ENCODE peak calls at places on chromosome X, in six cellular contexts. One of them, this sample, is unnamed.
A peak's percentile ranks its signal among the peaks of the same experiment; 100 is the strongest.

GRCh38 chrX:110853610-110854009 is 58.0 kb upstream of the CHRDL1 start:
- DNase-seq in left cardiac atrium: no peak
- DNase-seq in non-pigmented ciliary epithelial cell: no peak
- DNase-seq in NCI-H1092 treated with DMSO at 0.1 percent for 48 hours: peak; percentile 73
- DNase-seq in DMS 273 treated with DMSO at 0.1 percent for 48 hours: peak; percentile 3
- DNase-seq in stimulated activated CD4-positive, alpha-beta T cell treated with anti-CD3 and anti-CD28 coated beads, Interleukin-4, amount 100 ng/mL, for 24 hours: no peak
- DNase-seq in this sample: no peak

GRCh38 chrX:41445171-41445570 is 2.0 kb upstream of the NYX start:
- DNase-seq in non-pigmented ciliary epithelial cell: no peak
- DNase-seq in NCI-H1092 treated with DMSO at 0.1 percent for 48 hours: no peak
- DNase-seq in stimulated activated CD4-positive, alpha-beta T cell treated with anti-CD3 and anti-CD28 coated beads, Interleukin-4, amount 100 ng/mL, for 24 hours: no peak
- DNase-seq in left cardiac atrium: no peak
- DNase-seq in DMS 273 treated with DMSO at 0.1 percent for 48 hours: no peak
- DNase-seq in this sample: no peak

GRCh38 chrX:5265324-5265723 is 963.3 kb downstream of the NLGN4X start:
- DNase-seq in NCI-H1092 treated with DMSO at 0.1 percent for 48 hours: no peak
- DNase-seq in stimulated activated CD4-positive, alpha-beta T cell treated with anti-CD3 and anti-CD28 coated beads, Interleukin-4, amount 100 ng/mL, for 24 hours: no peak
- DNase-seq in left cardiac atrium: no peak
- DNase-seq in non-pigmented ciliary epithelial cell: no peak
- DNase-seq in DMS 273 treated with DMSO at 0.1 percent for 48 hours: no peak
- DNase-seq in this sample: no peak

GRCh38 chrX:65034641-65035450 is 58.6 kb upstream of the ZC4H2 start:
- DNase-seq in stimulated activated CD4-positive, alpha-beta T cell treated with anti-CD3 and anti-CD28 coated beads, Interleukin-4, amount 100 ng/mL, for 24 hours: peak; percentile 81
- DNase-seq in left cardiac atrium: peak; percentile 78
- DNase-seq in NCI-H1092 treated with DMSO at 0.1 percent for 48 hours: peak; percentile 21
- DNase-seq in non-pigmented ciliary epithelial cell: peak; percentile 1
- DNase-seq in DMS 273 treated with DMSO at 0.1 percent for 48 hours: peak; percentile 21
- DNase-seq in this sample: peak; percentile 84

GRCh38 chrX:25968920-25969319 is 169.2 kb upstream of the MAGEB18 start:
- DNase-seq in DMS 273 treated with DMSO at 0.1 percent for 48 hours: no peak
- DNase-seq in stimulated activated CD4-positive, alpha-beta T cell treated with anti-CD3 and anti-CD28 coated beads, Interleukin-4, amount 100 ng/mL, for 24 hours: no peak
- DNase-seq in left cardiac atrium: no peak
- DNase-seq in non-pigmented ciliary epithelial cell: no peak
- DNase-seq in NCI-H1092 treated with DMSO at 0.1 percent for 48 hours: peak; percentile 6
- DNase-seq in this sample: no peak

GRCh38 chrX:20623448-20623847 is 356.7 kb upstream of the RPS6KA3 start:
- DNase-seq in stimulated activated CD4-positive, alpha-beta T cell treated with anti-CD3 and anti-CD28 coated beads, Interleukin-4, amount 100 ng/mL, for 24 hours: no peak
- DNase-seq in left cardiac atrium: no peak
- DNase-seq in DMS 273 treated with DMSO at 0.1 percent for 48 hours: no peak
- DNase-seq in non-pigmented ciliary epithelial cell: no peak
- DNase-seq in NCI-H1092 treated with DMSO at 0.1 percent for 48 hours: no peak
- DNase-seq in this sample: no peak

GRCh38 chrX:40845331-40845911 is 110.1 kb upstream of the MED14 start:
- DNase-seq in non-pigmented ciliary epithelial cell: peak; percentile 76
- DNase-seq in stimulated activated CD4-positive, alpha-beta T cell treated with anti-CD3 and anti-CD28 coated beads, Interleukin-4, amount 100 ng/mL, for 24 hours: no peak
- DNase-seq in DMS 273 treated with DMSO at 0.1 percent for 48 hours: no peak
- DNase-seq in left cardiac atrium: no peak
- DNase-seq in NCI-H1092 treated with DMSO at 0.1 percent for 48 hours: no peak
- DNase-seq in this sample: peak; percentile 41

GRCh38 chrX:108070891-108071290 is 20.5 kb downstream of the PSMD10 start:
- DNase-seq in NCI-H1092 treated with DMSO at 0.1 percent for 48 hours: no peak
- DNase-seq in stimulated activated CD4-positive, alpha-beta T cell treated with anti-CD3 and anti-CD28 coated beads, Interleukin-4, amount 100 ng/mL, for 24 hours: no peak
- DNase-seq in DMS 273 treated with DMSO at 0.1 percent for 48 hours: no peak
- DNase-seq in non-pigmented ciliary epithelial cell: no peak
- DNase-seq in left cardiac atrium: no peak
- DNase-seq in this sample: no peak

GRCh38 chrX:9383655-9384054 is 81.2 kb upstream of the TBL1X start:
- DNase-seq in DMS 273 treated with DMSO at 0.1 percent for 48 hours: no peak
- DNase-seq in NCI-H1092 treated with DMSO at 0.1 percent for 48 hours: no peak
- DNase-seq in left cardiac atrium: no peak
- DNase-seq in stimulated activated CD4-positive, alpha-beta T cell treated with anti-CD3 and anti-CD28 coated beads, Interleukin-4, amount 100 ng/mL, for 24 hours: no peak
- DNase-seq in non-pigmented ciliary epithelial cell: no peak
- DNase-seq in this sample: no peak

GRCh38 chrX:68695206-68695845 is 47.9 kb downstream of the STARD8 start:
- DNase-seq in non-pigmented ciliary epithelial cell: no peak
- DNase-seq in NCI-H1092 treated with DMSO at 0.1 percent for 48 hours: no peak
- DNase-seq in stimulated activated CD4-positive, alpha-beta T cell treated with anti-CD3 and anti-CD28 coated beads, Interleukin-4, amount 100 ng/mL, for 24 hours: no peak
- DNase-seq in DMS 273 treated with DMSO at 0.1 percent for 48 hours: no peak
- DNase-seq in left cardiac atrium: no peak
- DNase-seq in this sample: no peak

GRCh38 chrX:72216973-72217372 is 21.9 kb downstream of the ERCC6L start:
- DNase-seq in DMS 273 treated with DMSO at 0.1 percent for 48 hours: no peak
- DNase-seq in NCI-H1092 treated with DMSO at 0.1 percent for 48 hours: no peak
- DNase-seq in left cardiac atrium: no peak
- DNase-seq in stimulated activated CD4-positive, alpha-beta T cell treated with anti-CD3 and anti-CD28 coated beads, Interleukin-4, amount 100 ng/mL, for 24 hours: no peak
- DNase-seq in non-pigmented ciliary epithelial cell: no peak
- DNase-seq in this sample: no peak

GRCh38 chrX:154398668-154399526 is 720 bp downstream of the RPL10 start:
- DNase-seq in stimulated activated CD4-positive, alpha-beta T cell treated with anti-CD3 and anti-CD28 coated beads, Interleukin-4, amount 100 ng/mL, for 24 hours: peak; percentile 85
- DNase-seq in left cardiac atrium: peak; percentile 87
- DNase-seq in DMS 273 treated with DMSO at 0.1 percent for 48 hours: no peak
- DNase-seq in non-pigmented ciliary epithelial cell: no peak
- DNase-seq in NCI-H1092 treated with DMSO at 0.1 percent for 48 hours: peak; percentile 81
- DNase-seq in this sample: peak; percentile 86

GRCh38 chrX:12241026-12241425 is 102.8 kb downstream of the FRMPD4 start:
- DNase-seq in non-pigmented ciliary epithelial cell: no peak
- DNase-seq in left cardiac atrium: no peak
- DNase-seq in stimulated activated CD4-positive, alpha-beta T cell treated with anti-CD3 and anti-CD28 coated beads, Interleukin-4, amount 100 ng/mL, for 24 hours: no peak
- DNase-seq in NCI-H1092 treated with DMSO at 0.1 percent for 48 hours: no peak
- DNase-seq in DMS 273 treated with DMSO at 0.1 percent for 48 hours: no peak
- DNase-seq in this sample: no peak

GRCh38 chrX:101051153-101051548 is 760 bp downstream of the TRMT2B start:
- DNase-seq in left cardiac atrium: no peak
- DNase-seq in stimulated activated CD4-positive, alpha-beta T cell treated with anti-CD3 and anti-CD28 coated beads, Interleukin-4, amount 100 ng/mL, for 24 hours: no peak
- DNase-seq in DMS 273 treated with DMSO at 0.1 percent for 48 hours: no peak
- DNase-seq in non-pigmented ciliary epithelial cell: no peak
- DNase-seq in NCI-H1092 treated with DMSO at 0.1 percent for 48 hours: peak; percentile 17
- DNase-seq in this sample: peak; percentile 20

GRCh38 chrX:115941388-115941787 is 229.2 kb upstream of the AGTR2 start:
- DNase-seq in non-pigmented ciliary epithelial cell: no peak
- DNase-seq in NCI-H1092 treated with DMSO at 0.1 percent for 48 hours: no peak
- DNase-seq in DMS 273 treated with DMSO at 0.1 percent for 48 hours: no peak
- DNase-seq in stimulated activated CD4-positive, alpha-beta T cell treated with anti-CD3 and anti-CD28 coated beads, Interleukin-4, amount 100 ng/mL, for 24 hours: no peak
- DNase-seq in left cardiac atrium: no peak
- DNase-seq in this sample: no peak

GRCh38 chrX:23559975-23560374 is 107.3 kb upstream of the PRDX4 start:
- DNase-seq in non-pigmented ciliary epithelial cell: no peak
- DNase-seq in left cardiac atrium: no peak
- DNase-seq in DMS 273 treated with DMSO at 0.1 percent for 48 hours: no peak
- DNase-seq in NCI-H1092 treated with DMSO at 0.1 percent for 48 hours: no peak
- DNase-seq in stimulated activated CD4-positive, alpha-beta T cell treated with anti-CD3 and anti-CD28 coated beads, Interleukin-4, amount 100 ng/mL, for 24 hours: no peak
- DNase-seq in this sample: no peak

GRCh38 chrX:13699183-13699826 is 10.4 kb downstream of the RAB9A start:
- DNase-seq in non-pigmented ciliary epithelial cell: no peak
- DNase-seq in DMS 273 treated with DMSO at 0.1 percent for 48 hours: no peak
- DNase-seq in NCI-H1092 treated with DMSO at 0.1 percent for 48 hours: no peak
- DNase-seq in stimulated activated CD4-positive, alpha-beta T cell treated with anti-CD3 and anti-CD28 coated beads, Interleukin-4, amount 100 ng/mL, for 24 hours: no peak
- DNase-seq in left cardiac atrium: no peak
- DNase-seq in this sample: no peak

GRCh38 chrX:77694491-77694890 is 91.5 kb downstream of the ATRX start:
- DNase-seq in non-pigmented ciliary epithelial cell: no peak
- DNase-seq in stimulated activated CD4-positive, alpha-beta T cell treated with anti-CD3 and anti-CD28 coated beads, Interleukin-4, amount 100 ng/mL, for 24 hours: no peak
- DNase-seq in DMS 273 treated with DMSO at 0.1 percent for 48 hours: no peak
- DNase-seq in NCI-H1092 treated with DMSO at 0.1 percent for 48 hours: peak; percentile 0
- DNase-seq in left cardiac atrium: no peak
- DNase-seq in this sample: no peak

GRCh38 chrX:18558799-18559198 is 113.1 kb downstream of the RS1 start:
- DNase-seq in DMS 273 treated with DMSO at 0.1 percent for 48 hours: no peak
- DNase-seq in NCI-H1092 treated with DMSO at 0.1 percent for 48 hours: no peak
- DNase-seq in left cardiac atrium: no peak
- DNase-seq in stimulated activated CD4-positive, alpha-beta T cell treated with anti-CD3 and anti-CD28 coated beads, Interleukin-4, amount 100 ng/mL, for 24 hours: no peak
- DNase-seq in non-pigmented ciliary epithelial cell: no peak
- DNase-seq in this sample: no peak

GRCh38 chrX:7372843-7373525 is 225.0 kb upstream of the PUDP start:
- DNase-seq in DMS 273 treated with DMSO at 0.1 percent for 48 hours: no peak
- DNase-seq in non-pigmented ciliary epithelial cell: no peak
- DNase-seq in NCI-H1092 treated with DMSO at 0.1 percent for 48 hours: no peak
- DNase-seq in stimulated activated CD4-positive, alpha-beta T cell treated with anti-CD3 and anti-CD28 coated beads, Interleukin-4, amount 100 ng/mL, for 24 hours: no peak
- DNase-seq in left cardiac atrium: no peak
- DNase-seq in this sample: no peak

GRCh38 chrX:14673764-14674163 is 144.4 kb downstream of the GLRA2 start:
- DNase-seq in non-pigmented ciliary epithelial cell: peak; percentile 76
- DNase-seq in stimulated activated CD4-positive, alpha-beta T cell treated with anti-CD3 and anti-CD28 coated beads, Interleukin-4, amount 100 ng/mL, for 24 hours: peak; percentile 4
- DNase-seq in DMS 273 treated with DMSO at 0.1 percent for 48 hours: peak; percentile 61
- DNase-seq in NCI-H1092 treated with DMSO at 0.1 percent for 48 hours: peak; percentile 9
- DNase-seq in left cardiac atrium: no peak
- DNase-seq in this sample: no peak

GRCh38 chrX:6941041-6941440 is 206.5 kb upstream of the STS start:
- DNase-seq in non-pigmented ciliary epithelial cell: no peak
- DNase-seq in DMS 273 treated with DMSO at 0.1 percent for 48 hours: no peak
- DNase-seq in stimulated activated CD4-positive, alpha-beta T cell treated with anti-CD3 and anti-CD28 coated beads, Interleukin-4, amount 100 ng/mL, for 24 hours: no peak
- DNase-seq in NCI-H1092 treated with DMSO at 0.1 percent for 48 hours: no peak
- DNase-seq in left cardiac atrium: no peak
- DNase-seq in this sample: no peak